ENCODE peak calls at places on chromosome 1, in seven cellular contexts. O is psoas muscle; H is non-pigmented ciliary epithelial cell; D is activated CD4-positive, alpha-beta T cell treated with anti-CD3 and anti-CD28 coated beads, Interleukin-2, amount 50 U/mL, for 24 hours; F is nucleus accumbens; C is right lobe of liver; V is kidney tubule cell. T is an unnamed sample.

GRCh38 chr1:162256287-162256686 is 120.4 kb downstream of the SPATA46 start:
- DNase-seq in O (no peak), H (no peak), D (no peak), F (no peak), C (no peak), V (no peak), T (no peak)

GRCh38 chr1:47478090-47478489 is 40.2 kb downstream of the FOXD2 start:
- DNase-seq in O (peak; percentile 57), H (no peak), D (no peak), F (no peak), C (peak; percentile 80), V (no peak), T (no peak)

GRCh38 chr1:62439652-62440371 is 3.0 kb downstream of the USP1 start:
- DNase-seq in O (no peak), H (no peak), D (no peak), F (no peak), C (no peak), V (peak; percentile 69), T (no peak)

GRCh38 chr1:5996641-5997270 is 4.5 kb upstream of the NPHP4 start:
- DNase-seq in O (peak; percentile 37), H (no peak), D (no peak), F (no peak), C (no peak), V (no peak), T (no peak)

GRCh38 chr1:21344750-21345443 is 54.6 kb upstream of the ECE1 start:
- DNase-seq in O (peak; percentile 67), H (no peak), D (no peak), F (no peak), C (no peak), V (no peak), T (no peak)

GRCh38 chr1:246417152-246417812 is 89.8 kb downstream of the SMYD3 start:
- DNase-seq in O (no peak), H (no peak), D (no peak), F (no peak), C (no peak), V (peak; percentile 13), T (no peak)

GRCh38 chr1:27966402-27967105 is 6.8 kb downstream of the XKR8 start:
- DNase-seq in O (no peak), H (no peak), D (no peak), F (no peak), C (no peak), V (peak; percentile 65), T (no peak)

GRCh38 chr1:28266920-28267322 is 7.6 kb downstream of the SESN2 start:
- DNase-seq in O (no peak), H (no peak), D (no peak), F (no peak), C (no peak), V (no peak), T (no peak)

GRCh38 chr1:217363319-217363718 is 267.6 kb downstream of the GPATCH2 start:
- DNase-seq in O (no peak), H (no peak), D (no peak), F (no peak), C (no peak), V (peak; percentile 73), T (no peak)

GRCh38 chr1:203711251-203712007 is 53.6 kb upstream of the LAX1 start:
- DNase-seq in O (no peak), H (no peak), D (no peak), F (no peak), C (no peak), V (no peak), T (no peak)

GRCh38 chr1:42506576-42506975 is 43.5 kb downstream of the CCDC30 start:
- DNase-seq in O (no peak), H (no peak), D (no peak), F (no peak), C (no peak), V (no peak), T (no peak)

GRCh38 chr1:219517031-219517430 is 95.9 kb downstream of the ZC3H11B start:
- DNase-seq in O (no peak), H (no peak), D (no peak), F (no peak), C (no peak), V (peak; percentile 55), T (no peak)

GRCh38 chr1:103373991-103374390 is 151.5 kb upstream of the RNPC3 start:
- DNase-seq in O (no peak), H (peak; percentile 32), D (no peak), F (no peak), C (no peak), V (no peak), T (no peak)

GRCh38 chr1:205940710-205941109 is 2.5 kb downstream of the SLC26A9 start:
- DNase-seq in O (no peak), H (no peak), D (no peak), F (no peak), C (no peak), V (no peak), T (no peak)

GRCh38 chr1:112388436-112388835 is 7.6 kb upstream of the CTTNBP2NL start:
- DNase-seq in O (no peak), H (no peak), D (no peak), F (no peak), C (no peak), V (peak; percentile 48), T (no peak)

GRCh38 chr1:243819438-243819839 is 30.6 kb downstream of the AKT3 start:
- DNase-seq in O (no peak), H (no peak), D (no peak), F (no peak), C (no peak), V (no peak), T (no peak)